ENCODE peak calls at places on chromosomes 11 and 22, in eight cellular contexts. E is activated CD8-positive, alpha-beta memory T cell treated with anti-CD3 and anti-CD28 coated beads for 4 hours; M is iris pigment epithelial cell; N is T47D; J is KBM-7; V is NCI-H2029 treated with DMSO at 0.1 percent for 48 hours; D is heart left ventricle; T is MCF 10A. W is an unnamed sample.
A peak's percentile ranks its signal among the peaks of the same experiment; 100 is the strongest.

GRCh38 chr11:19849107-19849789 is 136.6 kb downstream of the NAV2 start:
- DNase-seq in E (no peak), M (no peak), N (no peak), J (no peak), V (no peak), D (no peak), T (no peak), W (no peak)

GRCh38 chr11:102118937-102119336 is 8.7 kb downstream of the YAP1 start:
- DNase-seq in E (no peak), M (no peak), N (no peak), J (no peak), V (no peak), D (no peak), T (no peak), W (no peak)

GRCh38 chr11:111540114-111540920 is at the start of gene LAYN:
- DNase-seq in E (no peak), M (peak; percentile 61), N (no peak), J (peak; percentile 27), V (no peak), D (peak; percentile 76), T (no peak), W (peak; percentile 51)

GRCh38 chr11:83691387-83692088 is 405.4 kb upstream of the CCDC90B start:
- DNase-seq in E (no peak), M (peak; percentile 56), N (no peak), J (no peak), V (no peak), D (no peak), T (no peak), W (no peak)

GRCh38 chr11:118211006-118211405 is 13.8 kb downstream of the JAML start:
- DNase-seq in E (no peak), M (no peak), N (no peak), J (no peak), V (no peak), D (no peak), T (peak; percentile 38), W (no peak)

GRCh38 chr11:117002639-117003305 is 95.5 kb downstream of the SIK3 start:
- DNase-seq in E (no peak), M (no peak), N (no peak), J (peak; percentile 65), V (no peak), D (no peak), T (no peak), W (no peak)

GRCh38 chr22:27835446-27835845 is 33.9 kb upstream of the MN1 start:
- DNase-seq in E (no peak), M (peak; percentile 67), N (no peak), J (no peak), V (no peak), D (no peak), T (no peak), W (no peak)

GRCh38 chr11:78414321-78415051 is 3.1 kb downstream of the GAB2 start:
- DNase-seq in E (no peak), M (peak; percentile 39), N (no peak), J (no peak), V (peak; percentile 7), D (no peak), T (peak; percentile 53), W (peak; percentile 15)

GRCh38 chr11:86440305-86440716 is 65.6 kb downstream of the CCDC81 start:
- DNase-seq in E (no peak), M (peak; percentile 70), N (no peak), J (no peak), V (no peak), D (peak; percentile 70), T (peak; percentile 4), W (no peak)

GRCh38 chr11:14578551-14578956 is 58.4 kb upstream of the PSMA1 start:
- DNase-seq in E (peak; percentile 39), M (peak; percentile 88), N (no peak), J (peak; percentile 88), V (peak; percentile 70), D (no peak), T (peak; percentile 46), W (peak; percentile 17)

GRCh38 chr11:134883484-134883883 is 471.4 kb upstream of the B3GAT1 start:
- DNase-seq in E (no peak), M (no peak), N (no peak), J (no peak), V (no peak), D (no peak), T (no peak), W (no peak)

GRCh38 chr22:43014062-43014875 is 680 bp downstream of the PACSIN2 start:
- DNase-seq in E (no peak), M (no peak), N (no peak), J (peak; percentile 49), V (no peak), D (peak; percentile 73), T (no peak), W (peak; percentile 43)

GRCh38 chr22:39459681-39460080 is 2.9 kb downstream of the MGAT3 start:
- DNase-seq in E (no peak), M (no peak), N (no peak), J (no peak), V (no peak), D (no peak), T (no peak), W (no peak)

GRCh38 chr11:5280582-5281102 is 10.9 kb upstream of the HBE1 start:
- DNase-seq in E (no peak), M (peak; percentile 99), N (no peak), J (peak; percentile 72), V (no peak), D (no peak), T (peak; percentile 97), W (no peak)

GRCh38 chr11:8294251-8294935 is 30.7 kb upstream of the LMO1 start:
- DNase-seq in E (no peak), M (no peak), N (no peak), J (no peak), V (no peak), D (no peak), T (no peak), W (no peak)

GRCh38 chr11:19320764-19321163 is 80.0 kb upstream of the E2F8 start:
- DNase-seq in E (no peak), M (no peak), N (no peak), J (no peak), V (no peak), D (no peak), T (no peak), W (no peak)

GRCh38 chr11:3146612-3147256 is 18.4 kb downstream of the OSBPL5 start:
- DNase-seq in E (no peak), M (peak; percentile 66), N (no peak), J (no peak), V (no peak), D (no peak), T (no peak), W (no peak)

GRCh38 chr11:117606807-117607206 is 190.2 kb downstream of the DSCAML1 start:
- DNase-seq in E (no peak), M (no peak), N (no peak), J (no peak), V (no peak), D (no peak), T (no peak), W (no peak)

GRCh38 chr11:113260096-113260425 is 54.3 kb upstream of the TTC12 start:
- DNase-seq in E (no peak), M (no peak), N (no peak), J (no peak), V (no peak), D (no peak), T (no peak), W (no peak)

GRCh38 chr11:94814238-94814976 is 46.3 kb downstream of the AMOTL1 start:
- DNase-seq in E (no peak), M (peak; percentile 60), N (no peak), J (no peak), V (no peak), D (no peak), T (no peak), W (no peak)

GRCh38 chr22:39151329-39151975 is 1.0 kb downstream of the CBX7 start:
- DNase-seq in E (no peak), M (no peak), N (no peak), J (no peak), V (no peak), D (no peak), T (no peak), W (no peak)

GRCh38 chr11:112770017-112770416 is 191.2 kb upstream of the NCAM1 start:
- DNase-seq in E (no peak), M (no peak), N (no peak), J (no peak), V (no peak), D (no peak), T (no peak), W (no peak)

GRCh38 chr22:19747574-19747973 is 13.0 kb upstream of the TBX1 start:
- DNase-seq in E (no peak), M (no peak), N (no peak), J (no peak), V (no peak), D (no peak), T (no peak), W (no peak)

GRCh38 chr11:123264431-123264780 is 69.4 kb upstream of the CLMP start:
- DNase-seq in E (no peak), M (no peak), N (no peak), J (no peak), V (no peak), D (no peak), T (no peak), W (no peak)

GRCh38 chr11:13010737-13011342 is 1.7 kb downstream of the RASSF10 start:
- DNase-seq in E (no peak), M (no peak), N (no peak), J (no peak), V (no peak), D (peak; percentile 59), T (no peak), W (no peak)

GRCh38 chr11:74141274-74141695 is 29.5 kb downstream of the C2CD3 start:
- DNase-seq in E (no peak), M (peak; percentile 45), N (no peak), J (no peak), V (peak; percentile 46), D (no peak), T (peak; percentile 52), W (no peak)

GRCh38 chr11:36409152-36409713 is 100.8 kb downstream of the TRAF6 start:
- DNase-seq in E (no peak), M (peak; percentile 93), N (no peak), J (peak; percentile 95), V (no peak), D (no peak), T (no peak), W (no peak)

GRCh38 chr11:110710520-110711381 is 1.5 kb downstream of the ARHGAP20 start:
- DNase-seq in E (no peak), M (peak; percentile 74), N (no peak), J (no peak), V (peak; percentile 16), D (peak; percentile 45), T (no peak), W (no peak)

GRCh38 chr11:83773950-83774880 is 488.0 kb upstream of the CCDC90B start:
- DNase-seq in E (no peak), M (peak; percentile 57), N (no peak), J (no peak), V (no peak), D (no peak), T (peak; percentile 2), W (no peak)

GRCh38 chr11:445765-446588 is 4.1 kb upstream of the PTDSS2 start:
- DNase-seq in E (no peak), M (no peak), N (no peak), J (no peak), V (no peak), D (peak; percentile 56), T (no peak), W (no peak)

GRCh38 chr11:45087301-45087700 is 59.1 kb upstream of the PRDM11 start:
- DNase-seq in E (no peak), M (no peak), N (no peak), J (no peak), V (no peak), D (no peak), T (no peak), W (no peak)

GRCh38 chr22:37818397-37819099 is 4.6 kb upstream of the GALR3 start:
- DNase-seq in E (peak; percentile 14), M (peak; percentile 63), N (no peak), J (no peak), V (no peak), D (peak; percentile 87), T (no peak), W (peak; percentile 72)

GRCh38 chr11:130894322-130895025 is 21.8 kb downstream of the SNX19 start:
- DNase-seq in E (peak; percentile 21), M (peak; percentile 74), N (peak; percentile 69), J (peak; percentile 74), V (peak; percentile 73), D (peak; percentile 68), T (peak; percentile 85), W (peak; percentile 86)

GRCh38 chr11:35122308-35122707 is 16.7 kb upstream of the CD44 start:
- DNase-seq in E (no peak), M (no peak), N (no peak), J (no peak), V (no peak), D (no peak), T (no peak), W (no peak)